ENCODE peak calls at places on chromosome 15, in seven cellular contexts. J, R, W, B, Z, L and V are unnamed samples.

GRCh38 chr15:52408823-52409222 is 113.2 kb upstream of the MYO5C start:
- DNase-seq in J (no peak), R (no peak), W (no peak), B (no peak), Z (peak), L (no peak), V (no peak)

GRCh38 chr15:45378149-45378912 is at the start of gene GATM:
- DNase-seq in J (peak), R (peak), W (no peak), B (peak), Z (peak), L (peak), V (peak)

GRCh38 chr15:63818191-63818590 is 15.6 kb downstream of the HERC1 start:
- DNase-seq in J (no peak), R (no peak), W (no peak), B (no peak), Z (no peak), L (no peak), V (no peak)

GRCh38 chr15:40928975-40929729 is at the start of gene DLL4:
- DNase-seq in J (peak), R (no peak), W (no peak), B (peak), Z (peak), L (peak), V (peak)

GRCh38 chr15:75685195-75685594 is 27.5 kb downstream of the CSPG4 start:
- DNase-seq in J (no peak), R (no peak), W (no peak), B (no peak), Z (no peak), L (no peak), V (no peak)

GRCh38 chr15:25685216-25685569 is 177.9 kb downstream of the ATP10A start:
- DNase-seq in J (no peak), R (no peak), W (no peak), B (no peak), Z (no peak), L (no peak), V (no peak)

GRCh38 chr15:57251308-57251707 is 125.0 kb upstream of the CGNL1 start:
- DNase-seq in J (no peak), R (no peak), W (no peak), B (no peak), Z (peak), L (no peak), V (peak)

GRCh38 chr15:38176155-38176554 is 76.5 kb upstream of the SPRED1 start:
- DNase-seq in J (no peak), R (no peak), W (no peak), B (no peak), Z (peak), L (no peak), V (peak)

GRCh38 chr15:49282366-49282765 is 112.3 kb downstream of the GALK2 start:
- DNase-seq in J (no peak), R (no peak), W (no peak), B (no peak), Z (no peak), L (no peak), V (peak)

GRCh38 chr15:77419050-77419835 is 661 bp downstream of the PEAK1 start:
- DNase-seq in J (peak), R (no peak), W (no peak), B (peak), Z (peak), L (peak), V (peak)

GRCh38 chr15:77421370-77421700 is 647 bp downstream of the HMG20A start:
- DNase-seq in J (no peak), R (no peak), W (no peak), B (peak), Z (peak), L (peak), V (no peak)

GRCh38 chr15:77419836-77420609 is at the start of gene PEAK1:
- DNase-seq in J (peak), R (peak), W (peak), B (peak), Z (peak), L (peak), V (peak)

GRCh38 chr15:77418341-77419049 is 1.4 kb downstream of the PEAK1 start:
- DNase-seq in J (no peak), R (no peak), W (no peak), B (no peak), Z (peak), L (no peak), V (peak)

DNA sequence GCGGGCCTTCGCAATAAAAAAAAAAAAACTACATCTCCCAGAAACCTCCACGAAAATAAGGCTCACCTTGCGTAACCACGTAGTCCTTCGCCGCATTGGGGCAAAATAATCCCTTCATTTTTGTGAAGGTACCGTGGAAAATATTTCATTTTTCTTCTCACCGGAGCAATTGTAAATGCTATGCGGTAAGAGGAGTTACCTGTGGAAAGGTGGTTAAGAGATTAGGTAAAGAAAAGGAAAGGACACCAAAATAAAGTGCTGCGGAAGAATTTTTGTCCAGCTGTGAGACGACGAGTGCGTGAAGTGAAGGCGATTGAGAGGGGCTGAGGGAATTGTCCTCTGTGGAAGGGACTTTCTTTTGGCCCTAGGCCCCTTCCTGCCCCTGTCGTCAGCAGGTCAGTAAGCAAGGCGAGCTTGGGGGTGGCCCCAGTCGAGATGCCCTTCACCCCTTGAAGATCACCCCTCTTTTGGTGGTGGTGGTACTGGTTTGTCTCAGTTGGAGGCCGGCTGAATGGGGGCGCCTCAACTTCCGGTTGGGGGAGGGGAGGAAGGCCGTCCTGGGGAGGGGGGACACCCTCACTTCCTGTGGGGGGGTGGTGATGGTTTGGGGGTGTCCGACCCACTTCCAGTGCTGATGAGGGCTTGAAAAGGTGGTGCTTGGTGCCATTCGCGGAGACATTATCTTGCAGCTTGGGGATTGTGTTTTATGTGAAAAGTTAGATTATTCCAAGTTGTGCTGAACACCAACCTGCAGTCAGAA is at the start of gene HMG20A:
- DNase-seq in J (peak), R (no peak), W (peak), B (peak), Z (peak), L (peak), V (peak)
- TF ChIP-seq CTCF in J (no peak), R (no peak), W (no peak), B (no peak), Z (no peak), L (no peak), V (no peak)

DNA sequence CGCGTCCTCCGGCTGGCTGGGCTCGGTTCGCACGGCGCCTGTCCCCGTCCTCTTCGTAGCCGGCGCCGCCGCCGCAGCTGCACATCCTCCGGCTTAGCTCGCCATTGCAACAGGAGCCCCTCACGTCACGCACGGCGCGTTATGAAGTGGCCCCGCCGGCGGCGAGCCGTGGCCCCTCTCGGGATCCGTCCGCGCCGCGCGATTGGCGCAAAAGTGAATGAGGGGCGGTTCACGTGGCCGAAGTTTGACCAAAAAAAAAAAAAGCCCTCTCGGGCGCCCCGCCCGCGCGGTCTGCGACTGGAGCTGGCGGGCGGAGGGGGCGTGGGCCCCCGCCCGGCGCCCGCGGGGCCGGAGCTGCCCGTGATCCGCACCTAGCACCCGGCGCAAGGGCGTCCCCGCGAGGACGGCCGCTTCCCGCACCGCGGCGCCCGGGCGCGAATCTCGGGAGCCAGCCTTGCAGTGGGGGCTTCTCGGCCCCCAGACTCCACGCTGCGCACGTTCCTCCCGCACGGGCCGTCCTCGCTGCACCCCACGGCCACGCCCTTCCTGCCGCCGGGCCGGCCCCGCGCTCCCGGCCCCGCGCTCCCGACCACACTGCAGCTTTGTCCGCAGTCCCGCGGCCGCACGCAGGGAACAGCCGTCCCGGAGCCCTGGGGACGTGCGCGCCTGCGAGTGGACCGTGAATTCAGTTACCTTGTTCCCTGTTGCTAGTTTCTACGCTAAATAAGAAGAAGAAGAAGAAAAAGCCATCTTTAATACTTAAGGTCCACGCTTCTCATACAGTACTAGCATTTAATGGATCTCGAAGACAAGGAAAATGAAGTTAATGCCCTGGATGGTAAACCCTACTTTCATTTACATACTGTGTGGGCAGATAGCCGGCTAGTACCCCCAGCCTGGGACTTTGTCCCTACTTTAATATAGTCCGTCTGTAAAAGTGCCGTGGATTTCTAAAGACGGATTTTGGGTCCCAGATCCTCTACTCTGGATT is at the start of gene CHSY1:
- DNase-seq in J (peak), R (peak), W (peak), B (peak), Z (peak), L (peak), V (peak)
- TF ChIP-seq CTCF in J (no peak), R (peak), W (peak), B (no peak), Z (peak), L (peak), V (no peak)

GRCh38 chr15:64906402-64906801 is 5.3 kb upstream of the ANKDD1A start:
- DNase-seq in J (no peak), R (no peak), W (no peak), B (no peak), Z (no peak), L (peak), V (no peak)

GRCh38 chr15:64904189-64904588 is 7.5 kb upstream of the ANKDD1A start:
- DNase-seq in J (no peak), R (no peak), W (no peak), B (no peak), Z (no peak), L (peak), V (no peak)

GRCh38 chr15:64905941-64906340 is 5.8 kb upstream of the ANKDD1A start:
- DNase-seq in J (no peak), R (no peak), W (no peak), B (no peak), Z (no peak), L (no peak), V (no peak)

GRCh38 chr15:64903331-64903950 is 8.3 kb upstream of the ANKDD1A start:
- DNase-seq in J (no peak), R (no peak), W (no peak), B (no peak), Z (no peak), L (peak), V (no peak)

GRCh38 chr15:64905119-64905831 is 6.4 kb upstream of the ANKDD1A start:
- DNase-seq in J (peak), R (peak), W (no peak), B (peak), Z (no peak), L (peak), V (peak)
- TF ChIP-seq CTCF in J (peak), R (peak), W (no peak), B (peak), Z (peak), L (peak), V (peak)

DNA sequence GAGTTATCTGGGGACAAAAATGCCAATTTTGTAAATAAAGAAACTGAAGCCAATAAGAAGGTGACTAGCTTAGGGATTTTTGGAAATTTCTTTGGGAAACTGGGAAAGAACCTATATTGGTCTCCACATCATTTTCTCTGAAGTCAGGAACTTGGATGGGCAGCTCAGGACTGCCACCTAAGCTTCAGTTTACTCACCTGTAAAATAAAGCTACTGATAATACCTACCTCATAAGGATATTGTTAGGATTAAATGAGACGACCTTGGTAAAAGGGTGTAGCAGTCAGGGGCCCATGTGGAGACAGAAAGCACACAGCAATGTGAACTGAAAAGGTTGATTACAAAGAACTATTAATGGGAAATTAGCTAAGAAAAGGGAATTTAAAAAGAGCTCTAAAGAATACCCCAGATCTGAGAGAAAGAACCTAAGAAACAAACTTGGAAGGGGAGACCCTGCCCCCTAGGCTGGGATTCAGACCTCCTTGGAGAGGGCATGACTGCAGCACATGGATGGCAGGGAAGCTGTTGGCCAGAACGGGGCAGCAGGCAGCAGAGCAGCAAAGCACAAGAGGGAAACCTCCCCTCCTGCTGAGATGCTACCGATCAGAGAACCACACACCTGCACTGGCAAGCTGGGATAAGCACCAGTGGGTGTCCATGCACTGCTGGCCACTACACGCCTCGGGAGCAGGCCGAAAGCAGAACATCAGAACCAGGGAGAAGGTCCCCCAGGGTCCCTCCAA is 83.7 kb upstream of the THBS1 start:
- DNase-seq in J (no peak), R (no peak), W (no peak), B (no peak), Z (no peak), L (no peak), V (no peak)
- TF ChIP-seq CTCF in J (no peak), R (no peak), W (no peak), B (no peak), Z (no peak), L (no peak), V (no peak)

DNA sequence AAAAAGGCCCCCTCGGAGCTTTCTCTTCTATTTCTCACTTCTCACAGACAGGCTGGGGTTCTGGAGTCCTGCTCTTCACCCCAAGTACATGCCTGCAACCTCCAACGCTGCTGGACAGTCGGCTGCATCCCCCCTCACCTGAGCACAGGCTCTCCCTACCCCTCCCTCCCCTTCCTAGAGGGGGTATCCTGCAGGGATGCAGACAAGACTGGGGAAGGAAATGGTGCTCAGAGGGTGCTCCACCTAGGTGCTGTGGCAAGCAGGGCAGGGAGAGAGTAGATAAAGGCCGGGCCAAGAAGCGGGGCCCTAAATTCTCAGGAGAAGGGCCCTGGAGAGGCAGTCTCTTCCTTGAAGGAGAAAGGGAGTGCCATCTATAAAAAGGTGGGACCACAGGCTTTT is 7.0 kb upstream of the STRA6 start:
- DNase-seq in J (no peak), R (no peak), W (no peak), B (no peak), Z (no peak), L (no peak), V (no peak)
- TF ChIP-seq CTCF in J (no peak), R (no peak), W (no peak), B (no peak), Z (no peak), L (peak), V (no peak)

GRCh38 chr15:65981837-65982696 is 112.8 kb downstream of the RAB11A start:
- DNase-seq in J (peak), R (no peak), W (no peak), B (peak), Z (no peak), L (peak), V (no peak)
- TF ChIP-seq CTCF in J (peak), R (no peak), W (peak), B (peak), Z (no peak), L (peak), V (no peak)